ENCODE peak calls at places on chromosomes 4 and X, in six cellular contexts. One of them, this sample, is unnamed.

GRCh38 chr4:76950052-76950845 is 697 bp downstream of the SEPTIN11 start:
- DNase-seq in A549: peak; percentile 19
- DNase-seq in mammary epithelial cell: peak; percentile 57
- DNase-seq in upper lobe of left lung: peak; percentile 34
- DNase-seq in heart right ventricle: peak; percentile 58
- DNase-seq in foreskin keratinocyte: peak; percentile 14
- DNase-seq in this sample: peak; percentile 24

GRCh38 chr4:40550900-40551546 is 78.6 kb downstream of the RBM47 start:
- DNase-seq in mammary epithelial cell: peak; percentile 78
- DNase-seq in A549: peak; percentile 25
- DNase-seq in foreskin keratinocyte: peak; percentile 72
- DNase-seq in heart right ventricle: no peak
- DNase-seq in upper lobe of left lung: peak; percentile 55
- DNase-seq in this sample: peak; percentile 28

GRCh38 chr4:163048447-163048846 is 118.2 kb downstream of the NAF1 start:
- DNase-seq in upper lobe of left lung: peak; percentile 24
- DNase-seq in mammary epithelial cell: peak; percentile 21
- DNase-seq in A549: peak; percentile 31
- DNase-seq in heart right ventricle: no peak
- DNase-seq in foreskin keratinocyte: no peak
- DNase-seq in this sample: peak; percentile 72

GRCh38 chr4:159131564-159131963 is 28.7 kb downstream of the RAPGEF2 start:
- DNase-seq in upper lobe of left lung: no peak
- DNase-seq in A549: no peak
- DNase-seq in heart right ventricle: no peak
- DNase-seq in foreskin keratinocyte: no peak
- DNase-seq in mammary epithelial cell: no peak
- DNase-seq in this sample: no peak

GRCh38 chrX:3713225-3713936 is at the start of gene PRKX:
- DNase-seq in mammary epithelial cell: peak; percentile 58
- DNase-seq in foreskin keratinocyte: no peak
- DNase-seq in upper lobe of left lung: peak; percentile 47
- DNase-seq in heart right ventricle: peak; percentile 53
- DNase-seq in A549: peak; percentile 43
- DNase-seq in this sample: peak; percentile 76

GRCh38 chr4:158802914-158803313 is 34.1 kb downstream of the FNIP2 start:
- DNase-seq in A549: no peak
- DNase-seq in foreskin keratinocyte: no peak
- DNase-seq in upper lobe of left lung: no peak
- DNase-seq in heart right ventricle: no peak
- DNase-seq in mammary epithelial cell: no peak
- DNase-seq in this sample: no peak

GRCh38 chr4:4558881-4559280 is 17.0 kb upstream of the STX18 start:
- DNase-seq in foreskin keratinocyte: no peak
- DNase-seq in upper lobe of left lung: no peak
- DNase-seq in A549: no peak
- DNase-seq in heart right ventricle: no peak
- DNase-seq in mammary epithelial cell: no peak
- DNase-seq in this sample: no peak

GRCh38 chr4:153933851-153934688 is 145.2 kb upstream of the SFRP2 start:
- DNase-seq in mammary epithelial cell: no peak
- DNase-seq in A549: no peak
- DNase-seq in foreskin keratinocyte: no peak
- DNase-seq in upper lobe of left lung: no peak
- DNase-seq in heart right ventricle: no peak
- DNase-seq in this sample: no peak

GRCh38 chr4:168528131-168528949 is 31.5 kb downstream of the PALLD start:
- DNase-seq in A549: peak; percentile 28
- DNase-seq in foreskin keratinocyte: no peak
- DNase-seq in heart right ventricle: no peak
- DNase-seq in mammary epithelial cell: no peak
- DNase-seq in upper lobe of left lung: no peak
- DNase-seq in this sample: no peak

GRCh38 chrX:44927398-44927797 is 54.4 kb downstream of the KDM6A start:
- DNase-seq in foreskin keratinocyte: no peak
- DNase-seq in mammary epithelial cell: no peak
- DNase-seq in heart right ventricle: no peak
- DNase-seq in A549: no peak
- DNase-seq in upper lobe of left lung: no peak
- DNase-seq in this sample: no peak

GRCh38 chr4:25941441-25941840 is 27.4 kb downstream of the SMIM20 start:
- DNase-seq in heart right ventricle: no peak
- DNase-seq in mammary epithelial cell: peak; percentile 57
- DNase-seq in foreskin keratinocyte: no peak
- DNase-seq in upper lobe of left lung: no peak
- DNase-seq in A549: no peak
- DNase-seq in this sample: no peak

GRCh38 chr4:25233737-25234389 is at the start of gene PI4K2B:
- DNase-seq in A549: peak; percentile 57
- DNase-seq in mammary epithelial cell: peak; percentile 91
- DNase-seq in foreskin keratinocyte: peak; percentile 49
- DNase-seq in upper lobe of left lung: peak; percentile 92
- DNase-seq in heart right ventricle: peak; percentile 90
- DNase-seq in this sample: peak; percentile 93

GRCh38 chr4:107600456-107600855 is 119.6 kb downstream of the PAPSS1 start:
- DNase-seq in mammary epithelial cell: no peak
- DNase-seq in upper lobe of left lung: no peak
- DNase-seq in heart right ventricle: no peak
- DNase-seq in A549: no peak
- DNase-seq in foreskin keratinocyte: no peak
- DNase-seq in this sample: no peak

GRCh38 chr4:180134116-180134866 is 2108.9 kb upstream of the TENM3 start:
- DNase-seq in foreskin keratinocyte: peak; percentile 48
- DNase-seq in A549: no peak
- DNase-seq in mammary epithelial cell: peak; percentile 31
- DNase-seq in heart right ventricle: no peak
- DNase-seq in upper lobe of left lung: no peak
- DNase-seq in this sample: peak; percentile 72

GRCh38 chrX:45353462-45353861 is 152.8 kb upstream of the DIPK2B start:
- DNase-seq in upper lobe of left lung: no peak
- DNase-seq in foreskin keratinocyte: no peak
- DNase-seq in heart right ventricle: no peak
- DNase-seq in A549: no peak
- DNase-seq in mammary epithelial cell: no peak
- DNase-seq in this sample: no peak

GRCh38 chr4:15349426-15349825 is 78.4 kb upstream of the C1QTNF7 start:
- DNase-seq in upper lobe of left lung: no peak
- DNase-seq in mammary epithelial cell: no peak
- DNase-seq in foreskin keratinocyte: no peak
- DNase-seq in A549: no peak
- DNase-seq in heart right ventricle: no peak
- DNase-seq in this sample: peak; percentile 81

GRCh38 chr4:6088950-6089349 is 70.7 kb upstream of the C4orf50 start:
- DNase-seq in A549: no peak
- DNase-seq in upper lobe of left lung: no peak
- DNase-seq in foreskin keratinocyte: no peak
- DNase-seq in heart right ventricle: no peak
- DNase-seq in mammary epithelial cell: no peak
- DNase-seq in this sample: no peak

GRCh38 chrX:102651968-102652744 is 873 bp downstream of the GPRASP1 start:
- DNase-seq in A549: peak; percentile 16
- DNase-seq in heart right ventricle: no peak
- DNase-seq in foreskin keratinocyte: no peak
- DNase-seq in mammary epithelial cell: no peak
- DNase-seq in upper lobe of left lung: no peak
- DNase-seq in this sample: peak; percentile 9

GRCh38 chr4:81523672-81524436 is 52.1 kb upstream of the RASGEF1B start:
- DNase-seq in heart right ventricle: no peak
- DNase-seq in foreskin keratinocyte: no peak
- DNase-seq in mammary epithelial cell: no peak
- DNase-seq in A549: no peak
- DNase-seq in upper lobe of left lung: no peak
- DNase-seq in this sample: no peak

GRCh38 chr4:173367946-173368345 is 2.8 kb upstream of the SAP30 start:
- DNase-seq in foreskin keratinocyte: no peak
- DNase-seq in A549: no peak
- DNase-seq in heart right ventricle: no peak
- DNase-seq in upper lobe of left lung: no peak
- DNase-seq in mammary epithelial cell: peak; percentile 15
- DNase-seq in this sample: peak; percentile 31

GRCh38 chr4:159129822-159130550 is 27.1 kb downstream of the RAPGEF2 start:
- DNase-seq in upper lobe of left lung: no peak
- DNase-seq in foreskin keratinocyte: no peak
- DNase-seq in mammary epithelial cell: no peak
- DNase-seq in heart right ventricle: no peak
- DNase-seq in A549: no peak
- DNase-seq in this sample: no peak

GRCh38 chrX:129980540-129981206 is 1.8 kb upstream of the BCORL1 start:
- DNase-seq in A549: no peak
- DNase-seq in foreskin keratinocyte: no peak
- DNase-seq in mammary epithelial cell: no peak
- DNase-seq in upper lobe of left lung: peak; percentile 72
- DNase-seq in heart right ventricle: peak; percentile 72
- DNase-seq in this sample: no peak

GRCh38 chrX:102995316-102995715 is 58.2 kb downstream of the RAB40AL start:
- DNase-seq in foreskin keratinocyte: no peak
- DNase-seq in upper lobe of left lung: no peak
- DNase-seq in mammary epithelial cell: no peak
- DNase-seq in heart right ventricle: no peak
- DNase-seq in A549: no peak
- DNase-seq in this sample: no peak

DNA sequence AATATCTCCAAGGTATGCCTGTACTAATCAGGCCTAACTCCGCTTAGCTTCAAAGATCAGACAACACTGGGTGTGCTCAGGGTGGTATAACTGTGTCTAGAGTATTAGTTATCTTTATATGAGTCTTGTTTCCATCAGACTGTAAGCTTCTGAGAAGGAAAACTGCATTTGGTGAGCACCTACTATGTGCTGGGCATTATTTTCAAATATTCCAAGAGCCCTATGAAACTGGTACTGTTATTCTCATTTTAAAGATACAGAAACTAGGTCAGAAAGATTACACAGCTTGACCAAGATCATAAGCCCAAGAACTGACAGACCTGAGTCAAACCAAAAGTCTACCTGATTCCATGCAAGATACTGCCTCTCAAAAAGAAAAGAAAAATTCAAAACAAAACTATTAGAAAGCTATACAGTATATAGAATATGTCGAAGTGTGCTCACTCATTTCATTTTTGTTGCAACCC is 44.4 kb downstream of the LRBA start:
- DNase-seq in upper lobe of left lung: no peak
- DNase-seq in foreskin keratinocyte: no peak
- DNase-seq in mammary epithelial cell: no peak
- DNase-seq in heart right ventricle: no peak
- DNase-seq in A549: no peak
- DNase-seq in this sample: no peak
- TF ChIP-seq CTCF in upper lobe of left lung: no peak
- TF ChIP-seq CTCF in foreskin keratinocyte: no peak
- TF ChIP-seq CTCF in mammary epithelial cell: no peak
- TF ChIP-seq CTCF in heart right ventricle: no peak
- TF ChIP-seq CTCF in A549: no peak
- TF ChIP-seq CTCF in this sample: no peak

GRCh38 chr4:112352736-112353135 is 55.6 kb downstream of the ALPK1 start:
- DNase-seq in A549: no peak
- DNase-seq in mammary epithelial cell: no peak
- DNase-seq in heart right ventricle: no peak
- DNase-seq in foreskin keratinocyte: no peak
- DNase-seq in upper lobe of left lung: no peak
- DNase-seq in this sample: no peak

GRCh38 chr4:112357897-112358296 is 60.7 kb downstream of the ALPK1 start:
- DNase-seq in A549: no peak
- DNase-seq in foreskin keratinocyte: no peak
- DNase-seq in upper lobe of left lung: no peak
- DNase-seq in heart right ventricle: no peak
- DNase-seq in mammary epithelial cell: no peak
- DNase-seq in this sample: no peak

GRCh38 chr4:112357453-112357852 is 60.3 kb downstream of the ALPK1 start:
- DNase-seq in mammary epithelial cell: no peak
- DNase-seq in A549: no peak
- DNase-seq in foreskin keratinocyte: no peak
- DNase-seq in upper lobe of left lung: no peak
- DNase-seq in heart right ventricle: no peak
- DNase-seq in this sample: no peak

GRCh38 chr4:112358415-112358814 is 61.2 kb downstream of the ALPK1 start:
- DNase-seq in foreskin keratinocyte: no peak
- DNase-seq in A549: no peak
- DNase-seq in upper lobe of left lung: no peak
- DNase-seq in mammary epithelial cell: no peak
- DNase-seq in heart right ventricle: no peak
- DNase-seq in this sample: no peak

DNA sequence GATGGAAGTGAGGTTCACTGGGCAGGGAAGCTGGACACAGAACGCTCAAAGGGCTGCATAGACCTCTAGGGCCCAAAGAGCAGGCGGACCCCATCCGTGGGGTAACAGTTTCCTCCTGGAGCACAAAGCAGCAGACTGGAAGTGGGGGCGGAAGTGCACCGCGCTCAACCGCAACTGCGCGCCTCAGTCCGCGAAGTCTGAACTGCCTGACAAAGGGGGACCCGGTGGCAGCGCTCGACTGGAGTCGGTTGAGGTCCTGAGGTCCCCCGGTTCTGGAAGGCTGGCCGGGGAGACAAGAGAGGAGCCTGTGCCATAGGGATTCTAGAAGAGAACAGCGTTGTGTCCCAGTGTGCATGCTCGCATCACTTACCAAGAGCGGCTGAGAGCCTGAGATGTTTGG is 58.5 kb downstream of the ALPK1 start:
- DNase-seq in A549: no peak
- DNase-seq in heart right ventricle: no peak
- DNase-seq in upper lobe of left lung: no peak
- DNase-seq in mammary epithelial cell: no peak
- DNase-seq in foreskin keratinocyte: no peak
- DNase-seq in this sample: no peak
- H3K4me1 ChIP-seq in A549: no peaks in the 10 kb centered on the region
- H3K4me1 ChIP-seq in heart right ventricle: no peaks in the 10 kb centered on the region
- H3K4me1 ChIP-seq in upper lobe of left lung: no peaks in the 10 kb centered on the region
- H3K4me1 ChIP-seq in mammary epithelial cell: no peaks in the 10 kb centered on the region
- H3K4me1 ChIP-seq in foreskin keratinocyte: no peaks in the 10 kb centered on the region
- H3K4me1 ChIP-seq in this sample: no peaks in the 10 kb centered on the region

GRCh38 chrX:69060631-69061408 is 104.4 kb downstream of the PJA1 start:
- DNase-seq in upper lobe of left lung: peak; percentile 23
- DNase-seq in foreskin keratinocyte: peak; percentile 5
- DNase-seq in heart right ventricle: peak; percentile 22
- DNase-seq in mammary epithelial cell: peak; percentile 36
- DNase-seq in A549: no peak
- DNase-seq in this sample: no peak
- TF ChIP-seq CTCF in upper lobe of left lung: peak; percentile 20
- TF ChIP-seq CTCF in foreskin keratinocyte: peak; percentile 53
- TF ChIP-seq CTCF in heart right ventricle: peak; percentile 46
- TF ChIP-seq CTCF in mammary epithelial cell: peak; percentile 48
- TF ChIP-seq CTCF in A549: no peak
- TF ChIP-seq CTCF in this sample: no peak

GRCh38 chr4:152822323-152822722 is 42.6 kb downstream of the ARFIP1 start:
- DNase-seq in upper lobe of left lung: no peak
- DNase-seq in mammary epithelial cell: no peak
- DNase-seq in foreskin keratinocyte: no peak
- DNase-seq in A549: no peak
- DNase-seq in heart right ventricle: no peak
- DNase-seq in this sample: no peak

GRCh38 chr4:152820073-152820472 is 40.3 kb downstream of the ARFIP1 start:
- DNase-seq in foreskin keratinocyte: no peak
- DNase-seq in heart right ventricle: no peak
- DNase-seq in upper lobe of left lung: no peak
- DNase-seq in A549: no peak
- DNase-seq in mammary epithelial cell: no peak
- DNase-seq in this sample: no peak

GRCh38 chr4:152815078-152815477 is 35.3 kb downstream of the ARFIP1 start:
- DNase-seq in A549: no peak
- DNase-seq in foreskin keratinocyte: no peak
- DNase-seq in mammary epithelial cell: no peak
- DNase-seq in heart right ventricle: no peak
- DNase-seq in upper lobe of left lung: no peak
- DNase-seq in this sample: no peak

GRCh38 chr4:152817331-152817730 is 37.6 kb downstream of the ARFIP1 start:
- DNase-seq in upper lobe of left lung: no peak
- DNase-seq in heart right ventricle: no peak
- DNase-seq in A549: no peak
- DNase-seq in mammary epithelial cell: no peak
- DNase-seq in foreskin keratinocyte: no peak
- DNase-seq in this sample: no peak

GRCh38 chr4:152819026-152819645 is 39.4 kb downstream of the ARFIP1 start:
- DNase-seq in heart right ventricle: no peak
- DNase-seq in A549: no peak
- DNase-seq in foreskin keratinocyte: no peak
- DNase-seq in upper lobe of left lung: no peak
- DNase-seq in mammary epithelial cell: no peak
- DNase-seq in this sample: no peak
- H3K4me1 ChIP-seq in heart right ventricle: peaks cover 4% of the 10 kb centered on the region
- H3K4me1 ChIP-seq in A549: no peaks in the 10 kb centered on the region
- H3K4me1 ChIP-seq in foreskin keratinocyte: peaks cover 3% of the 10 kb centered on the region
- H3K4me1 ChIP-seq in upper lobe of left lung: peaks cover 14% of the 10 kb centered on the region
- H3K4me1 ChIP-seq in mammary epithelial cell: no peaks in the 10 kb centered on the region
- H3K4me1 ChIP-seq in this sample: no peaks in the 10 kb centered on the region

This sample was measured in A673.